ENCODE peak calls at places on chromosome 14, in ten cellular contexts. Z, J, I, E, N, V, X, W, K and D are unnamed samples.

GRCh38 chr14:97723834-97724770 is 926.9 kb downstream of the VRK1 start:
- DNase-seq in Z (peak; percentile 22), J (no peak), I (no peak), E (no peak), N (no peak), V (no peak), X (no peak), W (peak; percentile 10), K (no peak), D (no peak)

GRCh38 chr14:63510538-63510937 is 32.6 kb downstream of the PPP2R5E start:
- DNase-seq in Z (no peak), J (no peak), I (no peak), E (no peak), N (no peak), V (no peak), X (no peak), W (no peak), K (peak; percentile 67), D (no peak)

GRCh38 chr14:57461777-57462320 is 31.8 kb downstream of the CCDC198 start:
- DNase-seq in Z (peak; percentile 57), J (no peak), I (no peak), E (no peak), N (no peak), V (no peak), X (no peak), W (no peak), K (peak; percentile 86), D (no peak)

GRCh38 chr14:36513012-36513420 is 7.0 kb downstream of the NKX2-1 start:
- DNase-seq in Z (peak; percentile 55), J (no peak), I (no peak), E (no peak), N (no peak), V (peak; percentile 63), X (no peak), W (no peak), K (no peak), D (no peak)

GRCh38 chr14:92426237-92426636 is 87.3 kb upstream of the RIN3 start:
- DNase-seq in Z (peak; percentile 7), J (peak; percentile 55), I (no peak), E (no peak), N (no peak), V (no peak), X (no peak), W (no peak), K (no peak), D (no peak)

GRCh38 chr14:57889245-57889644 is 23.4 kb upstream of the SLC35F4 start:
- DNase-seq in Z (peak; percentile 27), J (peak; percentile 62), I (peak; percentile 9), E (no peak), N (no peak), V (peak; percentile 89), X (no peak), W (no peak), K (peak; percentile 16), D (peak; percentile 35)

GRCh38 chr14:30443368-30444007 is 115.5 kb upstream of the G2E3 start:
- DNase-seq in Z (peak; percentile 66), J (peak; percentile 51), I (no peak), E (no peak), N (peak; percentile 54), V (no peak), X (no peak), W (no peak), K (no peak), D (peak; percentile 5)

GRCh38 chr14:34030864-34031263 is 80.0 kb upstream of the EGLN3 start:
- DNase-seq in Z (no peak), J (peak; percentile 91), I (no peak), E (no peak), N (no peak), V (no peak), X (no peak), W (no peak), K (no peak), D (no peak)

GRCh38 chr14:94048676-94049624 is 22.8 kb downstream of the OTUB2 start:
- DNase-seq in Z (no peak), J (no peak), I (no peak), E (no peak), N (no peak), V (peak; percentile 82), X (no peak), W (no peak), K (no peak), D (no peak)

GRCh38 chr14:57928732-57929131 is 62.8 kb upstream of the SLC35F4 start:
- DNase-seq in Z (no peak), J (no peak), I (no peak), E (no peak), N (no peak), V (no peak), X (no peak), W (no peak), K (no peak), D (no peak)

GRCh38 chr14:84575681-84576080 is 954.3 kb upstream of the FLRT2 start:
- DNase-seq in Z (no peak), J (no peak), I (no peak), E (no peak), N (no peak), V (no peak), X (no peak), W (no peak), K (no peak), D (no peak)

GRCh38 chr14:37936971-37937370 is 270.7 kb upstream of the SSTR1 start:
- DNase-seq in Z (no peak), J (no peak), I (no peak), E (no peak), N (no peak), V (no peak), X (no peak), W (no peak), K (no peak), D (no peak)

GRCh38 chr14:90319173-90319572 is 12.6 kb downstream of the NRDE2 start:
- DNase-seq in Z (no peak), J (no peak), I (no peak), E (no peak), N (no peak), V (no peak), X (no peak), W (no peak), K (no peak), D (no peak)

GRCh38 chr14:56199095-56199975 is 81.1 kb downstream of the PELI2 start:
- DNase-seq in Z (peak; percentile 78), J (peak; percentile 97), I (no peak), E (no peak), N (no peak), V (no peak), X (no peak), W (no peak), K (peak; percentile 95), D (peak; percentile 93)

GRCh38 chr14:104359301-104359968 is 220.1 kb upstream of the C14orf180 start:
- DNase-seq in Z (no peak), J (no peak), I (no peak), E (no peak), N (no peak), V (no peak), X (no peak), W (no peak), K (no peak), D (no peak)

GRCh38 chr14:93861846-93862641 is 65.1 kb upstream of the FAM181A start:
- DNase-seq in Z (no peak), J (no peak), I (no peak), E (no peak), N (no peak), V (no peak), X (no peak), W (no peak), K (no peak), D (no peak)

GRCh38 chr14:78403278-78403815 is 233.2 kb downstream of the NRXN3 start:
- DNase-seq in Z (no peak), J (peak; percentile 58), I (no peak), E (no peak), N (no peak), V (no peak), X (no peak), W (no peak), K (peak; percentile 49), D (peak; percentile 86)

GRCh38 chr14:38567728-38568127 is 311.8 kb upstream of the CLEC14A start:
- DNase-seq in Z (no peak), J (no peak), I (no peak), E (no peak), N (no peak), V (no peak), X (no peak), W (no peak), K (no peak), D (no peak)

GRCh38 chr14:22462923-22463322 is 126.1 kb downstream of the DAD1 start:
- DNase-seq in Z (no peak), J (no peak), I (no peak), E (no peak), N (no peak), V (no peak), X (no peak), W (no peak), K (no peak), D (no peak)

GRCh38 chr14:78164226-78164853 is 5.8 kb upstream of the NRXN3 start:
- DNase-seq in Z (peak; percentile 81), J (no peak), I (no peak), E (no peak), N (peak; percentile 6), V (no peak), X (peak; percentile 65), W (no peak), K (no peak), D (no peak)

GRCh38 chr14:54597795-54598443 is 31.0 kb downstream of the SAMD4A start:
- DNase-seq in Z (no peak), J (no peak), I (no peak), E (no peak), N (no peak), V (no peak), X (no peak), W (no peak), K (no peak), D (no peak)

GRCh38 chr14:103362780-103363179 is 22.4 kb upstream of the MARK3 start:
- DNase-seq in Z (peak; percentile 61), J (no peak), I (no peak), E (no peak), N (no peak), V (no peak), X (no peak), W (no peak), K (peak; percentile 37), D (no peak)

GRCh38 chr14:102074415-102074964 is 12.4 kb downstream of the HSP90AA1 start:
- DNase-seq in Z (no peak), J (peak; percentile 32), I (no peak), E (no peak), N (no peak), V (peak; percentile 34), X (no peak), W (no peak), K (no peak), D (no peak)

GRCh38 chr14:73714656-73715081 is 485 bp upstream of the PNMA1 start:
- DNase-seq in Z (peak; percentile 77), J (no peak), I (no peak), E (no peak), N (no peak), V (peak; percentile 63), X (no peak), W (no peak), K (peak; percentile 21), D (no peak)

GRCh38 chr14:101814869-101815268 is 53.4 kb downstream of the PPP2R5C start:
- DNase-seq in Z (no peak), J (no peak), I (no peak), E (no peak), N (no peak), V (no peak), X (no peak), W (no peak), K (no peak), D (no peak)

GRCh38 chr14:60861545-60862147 is 119.2 kb downstream of the TRMT5 start:
- DNase-seq in Z (no peak), J (no peak), I (no peak), E (no peak), N (no peak), V (no peak), X (no peak), W (no peak), K (no peak), D (no peak)

GRCh38 chr14:57987596-57988300 is 121.9 kb upstream of the SLC35F4 start:
- DNase-seq in Z (peak; percentile 19), J (no peak), I (no peak), E (no peak), N (no peak), V (no peak), X (no peak), W (no peak), K (no peak), D (no peak)

GRCh38 chr14:99774526-99775307 is 18.5 kb upstream of the EML1 start:
- DNase-seq in Z (no peak), J (peak; percentile 53), I (no peak), E (no peak), N (no peak), V (no peak), X (no peak), W (no peak), K (no peak), D (no peak)